ENCODE peak calls at places on chromosomes 3 and 15, in six cellular contexts. N is nephron progenitor cell; E is tibial artery; C is fibroblast of pulmonary artery; B is astrocyte of the spinal cord; D is CD4-positive, alpha-beta T cell. R is an unnamed sample.

GRCh38 chr3:188915137-188915536 is 256.6 kb upstream of the TPRG1 start:
- DNase-seq in N (no peak), E (no peak), C (peak), B (peak), D (no peak), R (no peak)

GRCh38 chr15:45855210-45855906 is 220.5 kb downstream of the SQOR start:
- DNase-seq in N (no peak), E (no peak), C (no peak), B (no peak), D (no peak), R (no peak)

GRCh38 chr15:77112819-77113569 is 42.1 kb upstream of the TSPAN3 start:
- DNase-seq in N (no peak), E (no peak), C (no peak), B (no peak), D (no peak), R (no peak)

GRCh38 chr3:162073422-162073821 is 576.8 kb downstream of the OTOL1 start:
- DNase-seq in N (no peak), E (no peak), C (no peak), B (no peak), D (no peak), R (no peak)

GRCh38 chr3:164521644-164522043 is 556.7 kb downstream of the SI start:
- DNase-seq in N (no peak), E (no peak), C (no peak), B (no peak), D (no peak), R (no peak)

GRCh38 chr3:189577290-189577951 is 53.8 kb upstream of the TP63 start:
- DNase-seq in N (no peak), E (no peak), C (no peak), B (no peak), D (no peak), R (no peak)

GRCh38 chr15:61742591-61742990 is 317.7 kb downstream of the VPS13C start:
- DNase-seq in N (no peak), E (no peak), C (no peak), B (no peak), D (no peak), R (no peak)

GRCh38 chr3:105957722-105958121 is 88.9 kb upstream of the CBLB start:
- DNase-seq in N (no peak), E (no peak), C (peak), B (peak), D (no peak), R (no peak)

GRCh38 chr3:100665230-100665629 is 44.1 kb upstream of the TFG start:
- DNase-seq in N (no peak), E (no peak), C (no peak), B (no peak), D (no peak), R (no peak)

GRCh38 chr3:195260286-195260905 is 10.6 kb downstream of the XXYLT1 start:
- DNase-seq in N (no peak), E (no peak), C (no peak), B (no peak), D (no peak), R (peak)

GRCh38 chr3:182105875-182106274 is 394.1 kb downstream of the SOX2 start:
- DNase-seq in N (no peak), E (no peak), C (no peak), B (peak), D (no peak), R (no peak)

GRCh38 chr15:66294932-66295235 is 1.5 kb downstream of the DIS3L start:
- DNase-seq in N (no peak), E (no peak), C (peak), B (no peak), D (no peak), R (no peak)

GRCh38 chr15:64532921-64533320 is 72.5 kb downstream of the ZNF609 start:
- DNase-seq in N (no peak), E (no peak), C (peak), B (no peak), D (no peak), R (no peak)

GRCh38 chr3:114764056-114764492 is 383.0 kb downstream of the ZBTB20 start:
- DNase-seq in N (no peak), E (no peak), C (peak), B (peak), D (no peak), R (no peak)

GRCh38 chr15:90059208-90059985 is 42.9 kb downstream of the IDH2 start:
- DNase-seq in N (no peak), E (peak), C (no peak), B (no peak), D (peak), R (peak)

GRCh38 chr3:69081583-69082262 is 1.6 kb upstream of the UBA3 start:
- DNase-seq in N (no peak), E (no peak), C (no peak), B (no peak), D (no peak), R (no peak)

GRCh38 chr3:150811984-150812383 is 49.0 kb upstream of the SIAH2 start:
- DNase-seq in N (no peak), E (no peak), C (no peak), B (no peak), D (no peak), R (no peak)

GRCh38 chr3:102174312-102174712 is 260.5 kb upstream of the ZPLD1 start:
- DNase-seq in N (no peak), E (no peak), C (peak), B (peak), D (no peak), R (no peak)

GRCh38 chr3:52204337-52205073 is 6.5 kb downstream of the ALAS1 start:
- DNase-seq in N (no peak), E (no peak), C (no peak), B (no peak), D (no peak), R (peak)

GRCh38 chr3:10875914-10876313 is 59.9 kb downstream of the SLC6A11 start:
- DNase-seq in N (no peak), E (no peak), C (no peak), B (no peak), D (no peak), R (no peak)

GRCh38 chr3:192042116-192042515 is 581.2 kb downstream of the PYDC2 start:
- DNase-seq in N (no peak), E (no peak), C (no peak), B (no peak), D (no peak), R (no peak)

GRCh38 chr15:97893988-97894387 is 66.5 kb upstream of the ARRDC4 start:
- DNase-seq in N (no peak), E (no peak), C (no peak), B (no peak), D (no peak), R (no peak)

GRCh38 chr15:69893863-69894262 is 203.9 kb downstream of the TLE3 start:
- DNase-seq in N (peak), E (peak), C (peak), B (peak), D (no peak), R (no peak)

GRCh38 chr15:94066811-94067210 is 164.6 kb upstream of the MCTP2 start:
- DNase-seq in N (no peak), E (no peak), C (no peak), B (no peak), D (no peak), R (no peak)

GRCh38 chr15:61660579-61660978 is 399.7 kb downstream of the VPS13C start:
- DNase-seq in N (no peak), E (no peak), C (peak), B (peak), D (no peak), R (no peak)

GRCh38 chr3:183954875-183955274 is 62.8 kb downstream of the ABCC5 start:
- DNase-seq in N (no peak), E (no peak), C (no peak), B (no peak), D (no peak), R (no peak)

GRCh38 chr3:45055411-45056143 is 29.5 kb downstream of the CLEC3B start:
- DNase-seq in N (no peak), E (no peak), C (peak), B (peak), D (no peak), R (no peak)

GRCh38 chr3:17258823-17259436 is 374.2 kb downstream of the PLCL2 start:
- DNase-seq in N (peak), E (no peak), C (peak), B (peak), D (no peak), R (no peak)

GRCh38 chr3:3189961-3190360 is 10.5 kb upstream of the CRBN start:
- DNase-seq in N (no peak), E (no peak), C (peak), B (no peak), D (no peak), R (no peak)

GRCh38 chr3:197926418-197926817 is 23.6 kb upstream of the RPL35A start:
- DNase-seq in N (no peak), E (no peak), C (no peak), B (no peak), D (no peak), R (no peak)
- TF ChIP-seq CTCF in N (peak), E (no peak), C (peak), B (no peak), D (no peak), R (peak)

DNA sequence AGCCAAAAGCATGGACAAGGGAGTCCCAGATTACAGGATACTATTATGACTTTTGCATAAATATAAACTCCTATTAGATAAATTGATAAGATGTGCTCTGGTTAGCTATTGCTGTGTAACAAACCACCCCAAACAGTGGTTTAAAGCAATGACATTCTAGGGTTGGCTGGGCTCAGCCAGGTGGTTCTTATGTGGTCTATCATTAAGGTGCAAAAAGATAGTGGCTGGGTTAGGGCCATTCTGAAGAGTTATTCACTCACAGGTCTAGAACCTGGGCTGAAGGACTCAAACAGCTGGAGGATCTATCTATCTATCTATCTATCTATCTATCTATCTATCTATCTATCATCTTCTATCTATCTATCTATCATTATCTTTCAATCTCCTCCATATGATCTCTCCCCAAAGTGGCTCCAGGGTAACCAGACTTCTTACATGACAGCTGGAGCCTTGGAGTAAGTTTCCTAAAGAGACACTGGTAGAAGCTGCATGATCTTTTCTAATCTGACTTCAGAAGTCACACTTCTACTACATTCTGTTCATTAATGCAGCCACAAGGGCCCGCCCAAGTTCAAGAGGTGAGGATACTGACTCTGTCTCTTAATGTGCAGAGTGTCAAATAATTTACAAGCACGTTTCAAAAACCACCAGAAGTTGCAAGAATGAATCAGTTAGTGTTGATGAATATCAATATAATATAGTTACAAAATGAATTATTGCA is 74.9 kb upstream of the XCR1 start:
- DNase-seq in N (no peak), E (no peak), C (no peak), B (no peak), D (no peak), R (no peak)
- TF ChIP-seq CTCF in N (no peak), E (no peak), C (no peak), B (no peak), D (no peak), R (no peak)

GRCh38 chr15:100914876-100915275 is 4.3 kb upstream of the LRRK1 start:
- DNase-seq in N (no peak), E (peak), C (peak), B (no peak), D (no peak), R (no peak)
- TF ChIP-seq CTCF in N (peak), E (no peak), C (no peak), B (peak), D (no peak), R (peak)

DNA sequence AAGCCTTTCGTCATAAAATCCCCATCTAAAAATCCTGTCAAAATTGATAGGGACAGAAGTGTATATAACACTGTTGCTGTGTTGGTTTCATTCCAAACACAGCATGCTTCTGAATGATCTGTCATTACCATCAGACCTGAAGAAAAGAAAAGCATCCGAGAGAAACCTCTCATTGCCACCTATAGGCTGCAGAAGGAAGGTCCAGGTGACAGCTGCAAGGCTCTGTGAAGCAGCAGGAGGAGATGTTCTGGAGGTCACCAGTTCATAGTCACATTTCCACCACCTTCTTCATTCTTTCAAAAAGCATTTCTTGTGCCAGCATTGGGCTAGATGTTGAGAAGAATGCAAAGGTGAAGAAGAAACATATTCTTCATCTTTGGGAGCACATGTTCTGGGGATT is 503.7 kb upstream of the NR2F2 start:
- DNase-seq in N (no peak), E (no peak), C (no peak), B (no peak), D (no peak), R (no peak)
- TF ChIP-seq CTCF in N (no peak), E (no peak), C (peak), B (peak), D (no peak), R (no peak)

GRCh38 chr3:60841355-60841754 is 409.9 kb downstream of the FHIT start:
- DNase-seq in N (no peak), E (no peak), C (peak), B (peak), D (no peak), R (no peak)

GRCh38 chr3:60835796-60836195 is 415.5 kb downstream of the FHIT start:
- DNase-seq in N (no peak), E (no peak), C (no peak), B (no peak), D (no peak), R (no peak)

DNA sequence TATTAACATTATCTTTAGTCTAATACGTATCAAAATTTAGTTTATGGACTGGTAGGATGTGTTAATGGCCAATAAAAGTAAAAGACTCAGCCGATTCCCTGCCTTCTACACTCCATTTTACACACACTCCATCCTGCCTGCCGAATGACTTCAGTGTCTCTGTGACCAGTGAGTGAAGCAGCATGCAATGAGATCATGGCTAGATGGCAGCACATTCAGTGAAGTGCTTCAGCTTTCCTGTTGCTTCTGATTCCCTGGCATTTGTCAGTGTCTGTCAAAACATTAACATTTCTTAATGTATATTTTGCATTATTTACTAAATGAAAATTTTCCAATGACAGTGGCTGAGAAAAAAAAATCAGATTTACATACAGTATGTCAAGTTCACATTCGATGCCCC is 412.0 kb downstream of the FHIT start:
- DNase-seq in N (no peak), E (no peak), C (no peak), B (no peak), D (no peak), R (no peak)
- TF ChIP-seq CTCF in N (no peak), E (no peak), C (no peak), B (no peak), D (no peak), R (no peak)

DNA sequence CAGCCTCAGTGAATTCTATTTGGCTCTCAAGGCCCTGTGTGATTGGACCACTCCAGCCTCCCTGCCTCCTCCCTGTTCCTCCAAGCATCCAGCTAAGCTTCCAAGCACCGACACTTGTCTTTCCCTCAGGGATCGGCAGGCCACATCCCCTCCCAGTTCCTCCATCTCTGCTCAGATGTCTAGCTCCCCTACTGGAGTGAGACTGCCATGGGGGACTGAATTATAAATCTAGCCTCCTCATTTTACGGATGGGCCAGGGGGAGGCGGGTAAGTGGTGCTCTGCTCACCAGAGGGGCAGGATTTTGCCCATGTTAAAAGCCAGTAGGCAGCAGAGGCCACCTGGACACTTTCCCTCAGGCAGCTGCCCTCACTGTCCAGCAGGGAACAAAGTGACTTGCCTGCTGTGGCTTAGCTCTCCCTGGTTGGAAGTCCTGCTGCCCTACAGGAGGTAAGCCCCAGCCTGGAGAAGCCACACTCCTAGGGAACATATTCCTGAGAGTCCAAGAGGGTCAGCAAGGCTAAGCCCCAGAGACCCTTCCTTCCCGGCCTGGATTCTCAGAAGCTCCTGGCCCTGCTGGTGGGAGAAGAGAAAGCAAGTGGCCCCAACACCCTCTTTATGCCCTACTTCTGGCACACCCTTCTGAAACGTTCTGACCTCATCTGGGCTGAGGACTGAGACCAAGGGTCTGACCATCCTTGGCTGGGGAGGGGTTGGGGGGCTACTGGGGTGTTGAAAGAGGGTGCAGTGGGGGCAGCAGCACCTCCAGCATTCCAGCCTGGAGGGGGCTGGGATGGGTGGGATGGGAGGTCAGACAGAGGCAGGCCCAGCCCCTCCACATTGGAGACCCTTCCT is 9.1 kb upstream of the HHATL start:
- DNase-seq in N (no peak), E (peak), C (no peak), B (no peak), D (no peak), R (peak)
- TF ChIP-seq CTCF in N (no peak), E (no peak), C (no peak), B (peak), D (no peak), R (no peak)

GRCh38 chr3:72839057-72839456 is 9.2 kb downstream of the SHQ1 start:
- DNase-seq in N (no peak), E (no peak), C (no peak), B (no peak), D (no peak), R (no peak)
- TF ChIP-seq CTCF in N (no peak), E (no peak), C (no peak), B (no peak), D (no peak), R (no peak)